ENCODE peak calls at places on chromosomes 16 and 17, in six cellular contexts. A is left lung, M is pancreas, R is upper lobe of right lung, N is sigmoid colon, W is NT2/D1. X is an unnamed sample.

GRCh38 chr17:63973930-63974593 is 1.3 kb upstream of the SCN4A start:
- DNase-seq in A (no peak), M (no peak), R (no peak), N (no peak), W (no peak), X (no peak)

GRCh38 chr17:27226611-27227234 is 67.2 kb upstream of the WSB1 start:
- DNase-seq in A (no peak), M (no peak), R (no peak), N (no peak), W (no peak), X (no peak)

GRCh38 chr17:37710344-37710886 is 34.4 kb downstream of the HNF1B start:
- DNase-seq in A (peak; percentile 86), M (peak; percentile 99), R (peak; percentile 86), N (no peak), W (peak; percentile 70), X (no peak)

GRCh38 chr17:45305532-45306087 is 11.2 kb downstream of the MAP3K14 start:
- DNase-seq in A (no peak), M (no peak), R (no peak), N (no peak), W (no peak), X (no peak)

GRCh38 chr17:42421479-42422332 is 1.4 kb downstream of the CAVIN1 start:
- DNase-seq in A (peak; percentile 50), M (peak; percentile 46), R (peak; percentile 75), N (peak; percentile 82), W (no peak), X (no peak)

GRCh38 chr17:77649717-77650211 is 308.7 kb upstream of the TNRC6C start:
- DNase-seq in A (peak; percentile 16), M (no peak), R (peak; percentile 20), N (peak; percentile 18), W (no peak), X (peak; percentile 27)

GRCh38 chr16:27767081-27767480 is 217.1 kb downstream of the KATNIP start:
- DNase-seq in A (no peak), M (no peak), R (peak; percentile 16), N (no peak), W (no peak), X (no peak)

GRCh38 chr16:55056585-55057520 is 126.2 kb downstream of the IRX5 start:
- DNase-seq in A (no peak), M (no peak), R (peak; percentile 42), N (peak; percentile 35), W (peak; percentile 38), X (no peak)

GRCh38 chr16:81571592-81572230 is 127.1 kb downstream of the CMIP start:
- DNase-seq in A (no peak), M (no peak), R (no peak), N (no peak), W (no peak), X (no peak)

GRCh38 chr17:48503747-48504146 is 27.1 kb downstream of the HOXB1 start:
- DNase-seq in A (no peak), M (no peak), R (no peak), N (no peak), W (no peak), X (no peak)

GRCh38 chr16:19304670-19305240 is 19.2 kb downstream of the CLEC19A start:
- DNase-seq in A (no peak), M (no peak), R (no peak), N (no peak), W (no peak), X (no peak)

GRCh38 chr17:20010886-20011402 is 1.8 kb downstream of the SPECC1 start:
- DNase-seq in A (no peak), M (no peak), R (no peak), N (no peak), W (no peak), X (no peak)

GRCh38 chr16:31352344-31353115 is 2.4 kb upstream of the ITGAX start:
- DNase-seq in A (peak; percentile 70), M (no peak), R (no peak), N (peak; percentile 59), W (no peak), X (no peak)

GRCh38 chr17:78252111-78252634 is 20.7 kb downstream of the TMEM235 start:
- DNase-seq in A (no peak), M (no peak), R (peak; percentile 63), N (peak; percentile 66), W (no peak), X (peak; percentile 98)

GRCh38 chr17:5164465-5164864 is 27.2 kb downstream of the ZNF594 start:
- DNase-seq in A (no peak), M (no peak), R (no peak), N (no peak), W (no peak), X (no peak)

GRCh38 chr16:57997176-57997527 is 3.3 kb downstream of the ZNF319 start:
- DNase-seq in A (no peak), M (no peak), R (peak; percentile 58), N (no peak), W (no peak), X (no peak)

GRCh38 chr17:75048396-75048933 is 1.4 kb downstream of the KCTD2 start:
- DNase-seq in A (no peak), M (peak; percentile 50), R (no peak), N (no peak), W (no peak), X (no peak)

GRCh38 chr17:27339836-27340550 is 46.1 kb downstream of the WSB1 start:
- DNase-seq in A (no peak), M (no peak), R (no peak), N (no peak), W (no peak), X (peak; percentile 28)

GRCh38 chr17:39462644-39463375 is 1.5 kb downstream of the CDK12 start:
- DNase-seq in A (peak; percentile 36), M (peak; percentile 25), R (peak; percentile 63), N (peak; percentile 66), W (no peak), X (no peak)

DNA sequence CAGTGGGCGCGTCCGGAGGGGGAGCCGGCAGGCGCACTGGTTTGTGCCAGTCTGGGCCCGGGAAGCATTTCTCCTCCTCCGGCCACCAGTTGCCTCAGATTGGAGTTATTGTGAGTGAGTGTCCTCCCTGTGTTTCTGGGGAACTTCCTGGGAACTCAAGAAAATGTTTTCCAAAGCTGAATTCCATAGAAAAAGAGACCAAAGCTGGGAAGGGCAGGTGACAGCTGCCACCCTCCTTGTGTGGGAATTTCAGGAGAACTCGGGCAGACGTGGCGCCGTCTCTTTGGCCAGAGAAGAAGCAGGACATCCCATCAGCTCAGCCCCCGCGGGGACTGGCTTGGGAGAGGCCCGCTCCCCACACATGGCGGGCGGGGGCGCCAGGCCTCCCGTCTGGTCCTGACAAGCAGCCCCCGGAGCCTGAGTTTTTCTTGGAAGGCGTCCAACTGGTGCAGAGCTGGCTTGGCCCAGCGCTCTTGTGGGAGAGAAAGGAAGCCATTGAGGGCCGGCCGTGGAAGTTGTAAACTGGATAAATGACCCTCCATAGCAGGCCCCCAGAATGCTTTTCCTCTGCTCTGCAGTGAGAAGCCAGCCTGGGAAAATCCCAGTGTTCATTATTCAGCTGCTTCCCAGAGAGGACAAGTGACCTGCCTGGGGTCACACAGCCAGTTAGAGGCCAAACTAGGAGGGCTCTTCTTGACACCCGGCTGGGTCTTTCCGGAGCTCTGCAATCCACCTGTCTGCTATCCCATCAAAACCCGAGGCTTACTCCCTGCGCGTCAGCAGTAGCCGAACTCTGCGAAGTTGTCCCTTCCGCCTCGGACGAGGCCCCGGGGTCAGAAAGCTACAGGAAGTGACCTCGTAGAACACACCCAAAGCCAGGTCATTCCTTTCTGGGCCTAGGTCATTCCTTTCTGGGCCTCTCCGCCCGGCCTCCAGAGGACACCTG is 39.2 kb upstream of the GSE1 start:
- DNase-seq in A (peak; percentile 49), M (peak; percentile 64), R (no peak), N (peak; percentile 90), W (no peak), X (no peak)
- H3K4me3 ChIP-seq in A (no peak overlapping the region), M (no peak overlapping the region), R (no peak overlapping the region), N (peak overlapping the region; percentile 25), W (no peak overlapping the region), X (no peak overlapping the region)

GRCh38 chr17:29733151-29733550 is 110.4 kb upstream of the CORO6 start:
- DNase-seq in A (no peak), M (no peak), R (no peak), N (no peak), W (no peak), X (no peak)
- H3K4me3 ChIP-seq in A (no peak overlapping the region), M (no peak overlapping the region), R (no peak overlapping the region), N (no peak overlapping the region), W (no peak overlapping the region), X (no peak overlapping the region)

GRCh38 chr17:81309859-81310839 is 15.0 kb upstream of the SLC38A10 start:
- DNase-seq in A (no peak), M (no peak), R (no peak), N (no peak), W (no peak), X (no peak)
- H3K4me3 ChIP-seq in A (peak overlapping the region; percentile 41), M (no peak overlapping the region), R (peak overlapping the region; percentile 46), N (no peak overlapping the region), W (no peak overlapping the region), X (no peak overlapping the region)

DNA sequence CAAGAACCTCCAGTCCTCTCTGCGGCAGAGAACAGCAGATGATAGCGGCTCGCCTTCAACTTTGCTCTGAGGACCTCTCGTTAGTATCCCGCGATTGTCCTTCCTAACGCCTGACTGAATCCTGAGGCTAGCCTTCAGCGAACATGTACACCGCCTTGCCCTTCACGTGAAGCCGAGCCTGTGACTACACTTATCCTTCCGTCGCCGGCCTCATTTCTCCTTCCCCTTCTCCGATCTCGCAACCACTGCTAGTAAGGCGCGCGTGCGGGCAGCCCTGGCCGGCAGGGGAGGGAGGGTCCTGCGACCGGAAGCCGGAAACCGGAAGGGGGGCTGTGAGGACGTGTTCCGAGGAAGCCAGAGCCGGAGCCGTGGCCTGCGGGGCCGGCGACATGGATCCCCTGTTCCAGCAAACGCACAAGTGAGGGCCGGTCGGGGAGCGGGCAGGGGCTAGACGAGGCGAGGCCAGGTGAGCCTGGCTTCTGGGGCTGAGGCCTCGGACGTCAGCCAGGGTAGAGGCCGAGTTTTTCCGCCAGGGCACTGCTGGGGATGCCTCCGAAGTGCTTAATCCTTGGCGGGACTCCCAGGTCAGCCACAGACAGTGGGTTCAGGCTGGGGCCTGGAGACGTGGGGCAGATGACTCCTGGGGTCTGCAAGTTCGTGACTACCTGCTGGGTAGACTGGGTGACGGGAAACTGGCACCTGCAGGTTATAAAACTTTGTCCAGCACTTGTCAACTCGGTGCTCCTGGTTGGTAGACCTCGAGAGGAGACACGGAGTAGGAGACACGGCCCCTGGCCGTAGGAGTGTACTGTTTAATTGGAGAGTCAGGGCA is at the start of gene GOSR2:
- DNase-seq in A (peak; percentile 90), M (peak; percentile 83), R (peak; percentile 96), N (peak; percentile 91), W (peak; percentile 77), X (peak; percentile 86)
- H3K4me3 ChIP-seq in A (peak within 1 kb of the TSS; percentile 91), M (peak within 1 kb of the TSS; percentile 80), R (peak within 1 kb of the TSS; percentile 79), N (peak within 1 kb of the TSS; percentile 98), W (peak within 1 kb of the TSS; percentile 97), X (peak within 1 kb of the TSS; percentile 96)

DNA sequence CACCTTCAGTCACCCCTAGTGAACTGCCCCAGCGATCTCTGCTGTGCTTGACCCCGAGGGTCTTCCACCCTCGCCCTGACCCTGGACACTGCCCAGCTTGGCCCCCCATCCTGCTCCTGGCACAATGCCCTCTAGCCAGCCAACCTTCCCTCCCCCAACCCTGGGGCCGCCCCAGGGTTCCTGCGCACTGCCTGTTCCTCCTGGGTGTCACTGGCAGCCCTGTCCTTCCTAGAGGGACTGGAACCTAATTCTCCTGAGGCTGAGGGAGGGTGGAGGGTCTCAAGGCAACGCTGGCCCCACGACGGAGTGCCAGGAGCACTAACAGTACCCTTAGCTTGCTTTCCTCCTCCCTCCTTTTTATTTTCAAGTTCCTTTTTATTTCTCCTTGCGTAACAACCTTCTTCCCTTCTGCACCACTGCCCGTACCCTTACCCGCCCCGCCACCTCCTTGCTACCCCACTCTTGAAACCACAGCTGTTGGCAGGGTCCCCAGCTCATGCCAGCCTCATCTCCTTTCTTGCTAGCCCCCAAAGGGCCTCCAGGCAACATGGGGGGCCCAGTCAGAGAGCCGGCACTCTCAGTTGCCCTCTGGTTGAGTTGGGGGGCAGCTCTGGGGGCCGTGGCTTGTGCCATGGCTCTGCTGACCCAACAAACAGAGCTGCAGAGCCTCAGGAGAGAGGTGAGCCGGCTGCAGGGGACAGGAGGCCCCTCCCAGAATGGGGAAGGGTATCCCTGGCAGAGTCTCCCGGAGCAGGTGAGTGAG is at the start of gene TNFSF13:
- DNase-seq in A (peak; percentile 63), M (peak; percentile 76), R (peak; percentile 87), N (peak; percentile 87), W (no peak), X (no peak)
- H3K4me3 ChIP-seq in A (peak within 1 kb of the TSS; percentile 82), M (peak within 1 kb of the TSS; percentile 80), R (peak within 1 kb of the TSS; percentile 91), N (peak within 1 kb of the TSS; percentile 73), W (peak within 1 kb of the TSS; percentile 8), X (no peak within 1 kb of the TSS)

X was measured in Jurkat, Clone E6-1.